ENCODE peak calls at places on chromosomes 13 and 19, in four cellular contexts. V is psoas muscle, K is tibial artery, S is keratinocyte. E is an unnamed sample.

GRCh38 chr13:94318418-94318817 is 161.1 kb downstream of the DCT start:
- DNase-seq in K (no peak), S (no peak), V (no peak), E (no peak)

GRCh38 chr19:35122687-35123551 is 7.3 kb downstream of the FXYD3 start:
- DNase-seq in V (no peak), K (no peak), S (peak), E (no peak)

GRCh38 chr19:29277107-29277506 is 64.2 kb upstream of the UQCRFS1 start:
- DNase-seq in S (no peak), V (no peak), K (no peak), E (no peak)

GRCh38 chr19:6138066-6138465 is 2.6 kb downstream of the ACSBG2 start:
- DNase-seq in S (no peak), V (no peak), K (no peak), E (no peak)

GRCh38 chr19:34512254-34512796 is 30.8 kb downstream of the WTIP start:
- DNase-seq in V (no peak), S (no peak), K (no peak), E (no peak)

GRCh38 chr13:66508153-66508909 is 721.8 kb downstream of the PCDH9 start:
- DNase-seq in S (no peak), V (no peak), K (no peak), E (no peak)

GRCh38 chr13:24670927-24671326 is 9.3 kb upstream of the ATP12A start:
- DNase-seq in S (no peak), V (no peak), K (no peak), E (no peak)

GRCh38 chr19:31280266-31281006 is 68.8 kb downstream of the TSHZ3 start:
- DNase-seq in V (no peak), K (no peak), S (no peak), E (no peak)

GRCh38 chr13:97385854-97386253 is 48.1 kb upstream of the RAP2A start:
- DNase-seq in V (no peak), K (no peak), S (peak), E (no peak)

GRCh38 chr13:97391201-97391600 is 42.8 kb upstream of the RAP2A start:
- DNase-seq in S (no peak), K (no peak), V (no peak), E (no peak)

GRCh38 chr13:97387487-97388353 is 46.2 kb upstream of the RAP2A start:
- DNase-seq in V (no peak), S (no peak), K (no peak), E (no peak)

GRCh38 chr13:97386832-97387486 is 47.0 kb upstream of the RAP2A start:
- DNase-seq in K (no peak), V (no peak), S (no peak), E (no peak)

DNA sequence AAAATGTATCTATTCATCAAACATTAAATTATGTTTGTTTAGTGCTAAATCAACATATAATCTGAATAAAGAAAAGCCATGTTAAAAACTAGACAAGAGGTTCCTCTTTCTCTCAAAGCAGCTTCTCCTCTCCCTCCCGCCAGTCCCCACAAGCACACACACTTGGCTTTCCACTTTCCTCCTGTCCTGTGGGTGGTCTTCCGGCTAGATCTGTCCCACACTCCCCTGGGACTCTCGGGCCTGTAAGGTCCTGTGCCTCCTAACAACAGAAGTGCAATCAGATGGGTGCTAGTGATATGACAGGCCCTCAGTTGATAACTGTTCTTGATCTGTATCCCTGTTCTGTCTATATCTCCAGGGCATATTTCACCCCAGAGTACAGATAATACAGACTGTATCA is 45.6 kb upstream of the RAP2A start:
- DNase-seq in S (no peak), K (no peak), V (no peak), E (no peak)
- H3K27ac ChIP-seq in S (no peak), K (no peak), V (no peak), E (no peak)

GRCh38 chr13:42173789-42174343 is 98.1 kb upstream of the AKAP11 start:
- DNase-seq in S (no peak), K (no peak), V (no peak), E (no peak)
- H3K27ac ChIP-seq in S (no peak), K (no peak), V (no peak), E (no peak)

GRCh38 chr19:7327802-7328201 is 20.9 kb upstream of the ARHGEF18 start:
- DNase-seq in K (no peak), S (no peak), V (no peak), E (no peak)

GRCh38 chr19:7331446-7331845 is 17.3 kb upstream of the ARHGEF18 start:
- DNase-seq in S (no peak), K (no peak), V (no peak), E (no peak)

GRCh38 chr19:7326105-7326877 is 22.4 kb upstream of the ARHGEF18 start:
- DNase-seq in K (no peak), S (peak), V (no peak), E (peak)

GRCh38 chr19:7333198-7334118 is 15.3 kb upstream of the ARHGEF18 start:
- DNase-seq in K (no peak), S (no peak), V (no peak), E (no peak)

GRCh38 chr19:7328647-7329046 is 20.1 kb upstream of the ARHGEF18 start:
- DNase-seq in S (no peak), V (no peak), K (no peak), E (no peak)
- H3K27ac ChIP-seq in S (no peak), V (no peak), K (no peak), E (no peak)

DNA sequence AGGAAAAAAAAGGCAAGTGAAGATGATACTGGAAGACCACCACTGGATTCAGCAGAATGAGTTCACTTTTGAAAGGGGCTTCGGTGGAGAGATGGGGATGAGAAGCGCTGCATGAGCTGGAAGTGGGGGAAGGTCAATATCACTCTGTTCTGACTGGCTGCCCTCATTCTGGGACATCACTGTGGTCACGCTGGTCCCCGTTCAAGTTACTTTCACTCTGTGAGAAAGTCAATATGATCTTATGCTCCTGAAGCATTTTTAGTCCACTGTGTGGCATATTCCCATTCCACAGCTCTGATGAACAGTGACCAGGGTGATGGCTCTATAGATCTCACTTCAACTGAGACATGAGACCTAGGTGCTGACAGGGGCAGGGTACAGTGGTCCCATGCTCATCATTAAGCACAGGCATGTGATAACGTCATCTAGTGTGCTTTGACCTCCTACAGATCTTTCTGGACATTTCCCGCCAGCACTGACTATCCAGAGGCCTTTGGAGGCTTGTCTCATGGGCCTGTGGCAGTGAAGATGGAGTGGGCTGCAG is 40.2 kb upstream of the GPR183 start:
- DNase-seq in K (no peak), V (no peak), S (no peak), E (no peak)
- H3K27ac ChIP-seq in K (no peak), V (peak), S (no peak), E (no peak)

DNA sequence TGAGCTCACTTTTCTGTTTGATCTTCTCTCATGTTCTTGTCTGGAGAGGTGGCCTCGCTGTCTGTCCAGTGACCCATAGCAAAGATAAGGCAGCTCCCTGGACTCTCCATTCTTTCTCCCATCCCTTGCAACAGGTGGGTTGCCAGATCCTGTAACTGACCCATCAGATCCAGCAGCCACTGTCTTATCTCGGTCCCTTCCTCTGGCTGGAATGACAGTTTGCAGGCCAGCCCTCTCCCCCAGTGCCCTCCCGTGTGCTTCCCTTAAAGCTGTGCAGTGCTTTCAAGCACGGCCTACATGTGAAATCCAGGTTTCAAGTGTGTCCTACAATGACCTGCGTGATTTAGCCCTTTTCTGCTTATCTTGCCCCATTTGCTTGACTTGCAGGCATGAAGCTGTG is 3.7 kb downstream of the GTF3A start:
- DNase-seq in K (no peak), S (no peak), V (no peak), E (no peak)
- H3K27ac ChIP-seq in K (no peak), S (no peak), V (peak), E (no peak)